ENCODE peak calls at places on chromosomes 11 and 22, in five cellular contexts. J is HCT116, T is RWPE2, I is Peyer's patch, N is SJSA1. P is an unnamed sample.

GRCh38 chr11:59173080-59173963 is 1.4 kb downstream of the DTX4 start:
- DNase-seq in J (no peak), T (no peak), I (peak; percentile 57), N (peak; percentile 58), P (peak; percentile 49)

GRCh38 chr11:15276616-15277015 is 161.9 kb downstream of the INSC start:
- DNase-seq in J (peak; percentile 4), T (no peak), I (no peak), N (no peak), P (no peak)

GRCh38 chr22:32591620-32592019 is 117.0 kb downstream of the FBXO7 start:
- DNase-seq in J (no peak), T (no peak), I (no peak), N (peak; percentile 89), P (no peak)

GRCh38 chr11:26072612-26073011 is 259.3 kb upstream of the ANO3 start:
- DNase-seq in J (no peak), T (no peak), I (no peak), N (no peak), P (no peak)

GRCh38 chr11:58914821-58915543 is 24.3 kb upstream of the GLYATL1 start:
- DNase-seq in J (no peak), T (no peak), I (no peak), N (no peak), P (no peak)

GRCh38 chr22:44703269-44703870 is 1.4 kb downstream of the PRR5 start:
- DNase-seq in J (no peak), T (no peak), I (no peak), N (no peak), P (no peak)

GRCh38 chr22:19717181-19717580 is 2.9 kb downstream of the SEPTIN5 start:
- DNase-seq in J (no peak), T (no peak), I (no peak), N (no peak), P (no peak)

GRCh38 chr11:120128392-120129172 is 9.3 kb downstream of the TRIM29 start:
- DNase-seq in J (no peak), T (peak; percentile 93), I (peak; percentile 89), N (no peak), P (no peak)

GRCh38 chr11:31947051-31947450 is 135.9 kb upstream of the PAX6 start:
- DNase-seq in J (no peak), T (no peak), I (no peak), N (no peak), P (peak; percentile 43)

DNA sequence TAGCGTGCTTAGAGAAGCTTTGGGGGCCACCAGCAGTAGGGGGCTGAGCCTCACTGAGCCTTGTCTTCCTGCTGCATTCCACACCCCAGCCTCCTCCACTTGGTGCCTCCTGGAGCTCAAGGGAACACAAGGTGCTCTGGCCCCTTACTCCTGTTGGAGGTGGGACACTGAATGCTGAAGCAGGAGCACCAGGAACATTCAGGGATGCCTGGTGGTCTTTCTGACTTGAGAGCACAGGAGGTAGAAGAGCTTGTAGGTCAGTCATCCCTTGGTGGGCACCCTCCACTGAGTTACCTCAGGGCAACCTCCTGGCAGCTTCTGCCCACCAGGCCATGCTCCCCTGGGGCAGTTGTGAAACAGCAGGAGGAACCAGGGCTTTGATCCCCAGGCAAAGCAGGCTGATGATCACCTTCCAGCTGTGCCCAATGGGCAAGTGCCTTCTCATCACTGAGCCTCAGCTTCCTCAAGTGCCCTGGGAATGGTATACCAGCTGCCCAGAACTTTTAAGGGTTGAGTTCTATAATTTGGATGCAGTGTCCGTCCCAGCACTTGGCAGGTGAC is 50.1 kb downstream of the CABIN1 start:
- DNase-seq in J (no peak), T (no peak), I (no peak), N (no peak), P (no peak)
- H3K36me3 ChIP-seq in J (peaks cover 34% of the 10 kb centered on the region), T (peaks cover 62% of the 10 kb centered on the region), I (no peaks in the 10 kb centered on the region), N (peaks cover 76% of the 10 kb centered on the region), P (peaks cover 8% of the 10 kb centered on the region)

GRCh38 chr11:85960678-85961077 is 105.5 kb downstream of the CCDC83 start:
- DNase-seq in J (no peak), T (no peak), I (no peak), N (no peak), P (no peak)
- H3K36me3 ChIP-seq in J (no peaks in the 10 kb centered on the region), T (peaks cover 79% of the 10 kb centered on the region), I (peaks cover 3% of the 10 kb centered on the region), N (peaks cover 23% of the 10 kb centered on the region), P (peaks cover 54% of the 10 kb centered on the region)

GRCh38 chr11:46659908-46660307 is 40.5 kb downstream of the ARHGAP1 start:
- DNase-seq in J (no peak), T (no peak), I (no peak), N (no peak), P (no peak)
- H3K36me3 ChIP-seq in J (peaks cover 10% of the 10 kb centered on the region), T (peaks cover 67% of the 10 kb centered on the region), I (no peaks in the 10 kb centered on the region), N (peaks cover 35% of the 10 kb centered on the region), P (peaks cover 37% of the 10 kb centered on the region)

GRCh38 chr22:41674941-41675340 is 13.7 kb downstream of the SNU13 start:
- DNase-seq in J (no peak), T (no peak), I (no peak), N (no peak), P (no peak)

GRCh38 chr22:41672780-41673509 is 15.7 kb downstream of the SNU13 start:
- DNase-seq in J (no peak), T (no peak), I (no peak), N (peak; percentile 47), P (no peak)

GRCh38 chr22:41681616-41682015 is 7.1 kb downstream of the SNU13 start:
- DNase-seq in J (no peak), T (no peak), I (no peak), N (no peak), P (no peak)

DNA sequence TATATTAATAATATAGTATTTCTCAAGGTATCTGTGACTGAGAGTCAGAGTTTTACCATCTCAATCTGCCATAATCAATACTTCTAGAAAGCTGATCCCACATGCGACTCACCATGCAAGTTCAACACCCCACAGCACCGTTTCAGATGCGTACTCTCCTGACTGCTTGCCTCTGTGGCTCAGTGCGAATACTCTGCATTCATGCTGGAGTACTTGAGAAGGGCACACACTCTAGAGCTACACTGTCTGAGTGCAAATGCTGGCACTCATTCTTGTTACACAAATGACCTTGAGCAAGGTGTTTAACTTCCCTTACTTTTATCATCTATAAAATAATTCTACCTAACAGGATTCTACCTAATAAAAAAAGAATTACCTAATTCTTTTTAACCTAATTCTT is 12.5 kb downstream of the SNU13 start:
- DNase-seq in J (no peak), T (no peak), I (no peak), N (no peak), P (no peak)
- H3K36me3 ChIP-seq in J (peaks cover 41% of the 10 kb centered on the region), T (peaks cover 73% of the 10 kb centered on the region), I (no peaks in the 10 kb centered on the region), N (peaks cover 80% of the 10 kb centered on the region), P (peaks cover 33% of the 10 kb centered on the region)

DNA sequence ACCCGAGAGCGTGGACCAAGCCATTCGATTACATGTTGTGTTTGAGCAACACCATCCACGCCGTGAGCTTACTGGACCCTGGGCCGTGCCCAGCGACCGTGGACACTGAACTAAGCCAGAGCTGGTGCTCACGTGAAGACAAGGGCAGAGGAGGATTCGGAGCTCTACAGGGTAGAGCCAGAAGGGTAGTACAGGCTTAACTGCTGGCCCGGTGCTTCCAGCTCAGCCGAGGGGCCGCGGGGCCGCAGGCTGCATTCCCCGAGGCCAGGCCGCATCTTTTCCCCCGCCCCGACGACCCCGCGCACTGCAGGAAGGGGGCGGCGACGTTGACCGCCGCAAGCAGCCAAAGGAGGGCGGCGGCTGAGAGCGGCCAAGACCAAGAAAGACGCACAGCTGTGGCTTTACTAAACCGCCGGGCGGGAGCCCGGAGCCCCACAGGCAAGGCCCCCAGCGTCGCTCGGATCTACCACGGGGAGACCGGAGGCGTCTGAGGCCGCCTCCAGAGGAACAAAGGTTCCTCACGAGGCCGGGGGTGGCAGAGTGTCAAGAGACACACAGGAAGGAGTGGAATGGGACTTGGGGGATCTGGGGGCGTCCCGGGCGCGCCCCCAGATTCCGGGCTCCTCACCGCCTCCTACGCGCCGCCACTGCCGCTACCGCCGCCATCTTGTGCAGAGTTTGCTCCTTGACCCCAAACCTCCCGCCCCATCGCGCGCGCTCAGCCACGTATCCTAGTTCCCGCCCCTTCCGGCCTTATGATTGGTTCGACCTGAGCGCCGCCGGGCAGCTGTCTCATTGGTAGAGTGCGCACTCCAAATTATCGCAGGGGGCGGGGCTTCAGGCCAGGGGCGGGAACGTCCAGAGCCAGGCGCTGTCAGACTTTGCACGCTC is at the start of gene GANAB:
- DNase-seq in J (peak; percentile 88), T (peak; percentile 99), I (peak; percentile 100), N (peak; percentile 96), P (peak; percentile 95)
- H3K36me3 ChIP-seq in J (peaks cover 10% of the 10 kb centered on the region), T (peaks cover 48% of the 10 kb centered on the region), I (no peaks in the 10 kb centered on the region), N (peaks cover 80% of the 10 kb centered on the region), P (peaks cover 21% of the 10 kb centered on the region)

GRCh38 chr22:17549655-17550054 is 13.6 kb upstream of the SLC25A18 start:
- DNase-seq in J (no peak), T (no peak), I (peak; percentile 2), N (no peak), P (no peak)

GRCh38 chr22:17549183-17549582 is 14.1 kb upstream of the SLC25A18 start:
- DNase-seq in J (no peak), T (no peak), I (peak; percentile 25), N (no peak), P (no peak)

GRCh38 chr22:17552737-17553136 is 10.6 kb upstream of the SLC25A18 start:
- DNase-seq in J (no peak), T (no peak), I (peak; percentile 28), N (no peak), P (no peak)

GRCh38 chr22:17559188-17559587 is 4.1 kb upstream of the SLC25A18 start:
- DNase-seq in J (no peak), T (no peak), I (no peak), N (no peak), P (no peak)

GRCh38 chr22:17554814-17555213 is 8.5 kb upstream of the SLC25A18 start:
- DNase-seq in J (no peak), T (no peak), I (no peak), N (no peak), P (no peak)
- H3K36me3 ChIP-seq in J (peaks cover 4% of the 10 kb centered on the region), T (no peaks in the 10 kb centered on the region), I (no peaks in the 10 kb centered on the region), N (no peaks in the 10 kb centered on the region), P (no peaks in the 10 kb centered on the region)

GRCh38 chr22:39314251-39314971 is 5.0 kb downstream of the RPL3 start:
- DNase-seq in J (no peak), T (no peak), I (no peak), N (no peak), P (no peak)
- H3K36me3 ChIP-seq in J (peaks cover 44% of the 10 kb centered on the region), T (peaks cover 82% of the 10 kb centered on the region), I (peaks cover 5% of the 10 kb centered on the region), N (peaks cover 92% of the 10 kb centered on the region), P (peaks cover 70% of the 10 kb centered on the region)

DNA sequence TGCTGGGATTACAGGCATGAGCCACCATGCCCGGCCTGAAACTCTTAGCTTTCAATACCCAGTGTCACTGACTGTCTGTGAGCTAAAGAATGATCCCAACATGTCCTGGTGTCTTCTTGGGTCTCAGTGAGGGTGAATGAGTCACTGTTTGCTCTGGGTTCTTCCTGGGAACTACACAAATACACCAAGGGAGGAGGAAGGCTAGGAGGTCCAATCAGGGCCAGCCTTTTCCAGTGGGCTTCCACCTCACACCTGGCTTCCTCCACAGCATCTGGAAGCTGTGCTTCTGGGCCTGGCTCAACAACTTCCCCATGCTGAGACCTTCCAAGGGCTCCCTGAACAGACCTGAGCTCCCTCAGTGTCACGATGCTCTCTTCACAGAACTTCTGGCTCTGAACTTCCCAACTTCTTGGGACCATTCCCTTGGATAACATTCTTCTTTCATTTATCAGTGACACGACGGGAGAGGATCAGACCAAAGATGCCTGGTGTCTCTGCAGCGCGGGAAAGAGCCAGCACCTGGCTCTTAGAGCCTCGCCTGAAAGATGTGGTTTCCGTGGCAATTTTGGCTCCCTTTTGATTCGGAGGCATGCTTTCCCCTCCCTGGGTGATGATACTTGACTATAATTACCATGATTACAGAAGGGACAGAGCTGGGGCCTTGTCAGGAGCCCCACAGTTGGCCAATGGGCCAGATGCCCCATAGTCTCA is 22.3 kb upstream of the CHRM4 start:
- DNase-seq in J (no peak), T (no peak), I (no peak), N (no peak), P (no peak)
- H3K36me3 ChIP-seq in J (no peaks in the 10 kb centered on the region), T (peaks cover 28% of the 10 kb centered on the region), I (no peaks in the 10 kb centered on the region), N (peaks cover 27% of the 10 kb centered on the region), P (peaks cover 2% of the 10 kb centered on the region)

GRCh38 chr11:34146411-34146810 is 41.0 kb downstream of the NAT10 start:
- DNase-seq in J (no peak), T (no peak), I (no peak), N (no peak), P (no peak)
- H3K36me3 ChIP-seq in J (peaks cover 54% of the 10 kb centered on the region), T (peaks cover 88% of the 10 kb centered on the region), I (no peaks in the 10 kb centered on the region), N (peaks cover 89% of the 10 kb centered on the region), P (peaks cover 42% of the 10 kb centered on the region)